ENCODE peak calls at places on chromosomes 2 and 18, in six cellular contexts. One of them, this sample, is unnamed.

GRCh38 chr2:199979841-199980628 is 24.7 kb downstream of the MAIP1 start:
- DNase-seq in SK-N-DZ: peak; percentile 70
- DNase-seq in ACHN: peak; percentile 79
- DNase-seq in GDM1: peak; percentile 22
- DNase-seq in colonic mucosa: peak; percentile 90
- DNase-seq in NCI-H1417 treated with DMSO at 0.1 percent for 48 hours: no peak
- DNase-seq in this sample: peak; percentile 65

GRCh38 chr2:233853353-233853752 is 982 bp downstream of the HJURP start:
- DNase-seq in SK-N-DZ: no peak
- DNase-seq in ACHN: no peak
- DNase-seq in GDM1: no peak
- DNase-seq in colonic mucosa: peak; percentile 35
- DNase-seq in NCI-H1417 treated with DMSO at 0.1 percent for 48 hours: no peak
- DNase-seq in this sample: no peak

GRCh38 chr2:48479923-48480322 is 50.0 kb upstream of the STON1 start:
- DNase-seq in SK-N-DZ: no peak
- DNase-seq in ACHN: no peak
- DNase-seq in GDM1: no peak
- DNase-seq in colonic mucosa: no peak
- DNase-seq in NCI-H1417 treated with DMSO at 0.1 percent for 48 hours: no peak
- DNase-seq in this sample: no peak

GRCh38 chr2:30470426-30470825 is 23.4 kb downstream of the LCLAT1 start:
- DNase-seq in SK-N-DZ: no peak
- DNase-seq in ACHN: no peak
- DNase-seq in GDM1: no peak
- DNase-seq in colonic mucosa: no peak
- DNase-seq in NCI-H1417 treated with DMSO at 0.1 percent for 48 hours: no peak
- DNase-seq in this sample: no peak

GRCh38 chr2:105775809-105776559 is 31.3 kb downstream of the NCK2 start:
- DNase-seq in SK-N-DZ: no peak
- DNase-seq in ACHN: no peak
- DNase-seq in GDM1: no peak
- DNase-seq in colonic mucosa: no peak
- DNase-seq in NCI-H1417 treated with DMSO at 0.1 percent for 48 hours: no peak
- DNase-seq in this sample: no peak

GRCh38 chr2:34110392-34110791 is 511.3 kb upstream of the FAM98A start:
- DNase-seq in SK-N-DZ: no peak
- DNase-seq in ACHN: no peak
- DNase-seq in GDM1: no peak
- DNase-seq in colonic mucosa: no peak
- DNase-seq in NCI-H1417 treated with DMSO at 0.1 percent for 48 hours: no peak
- DNase-seq in this sample: no peak

GRCh38 chr2:213021971-213022899 is 129.2 kb downstream of the IKZF2 start:
- DNase-seq in SK-N-DZ: no peak
- DNase-seq in ACHN: peak; percentile 18
- DNase-seq in GDM1: no peak
- DNase-seq in colonic mucosa: no peak
- DNase-seq in NCI-H1417 treated with DMSO at 0.1 percent for 48 hours: no peak
- DNase-seq in this sample: peak; percentile 47

GRCh38 chr2:38030590-38031326 is 45.2 kb downstream of the CYP1B1 start:
- DNase-seq in SK-N-DZ: no peak
- DNase-seq in ACHN: no peak
- DNase-seq in GDM1: no peak
- DNase-seq in colonic mucosa: no peak
- DNase-seq in NCI-H1417 treated with DMSO at 0.1 percent for 48 hours: no peak
- DNase-seq in this sample: no peak

GRCh38 chr2:239805043-239805329 is 220.2 kb downstream of the NDUFA10 start:
- DNase-seq in SK-N-DZ: no peak
- DNase-seq in ACHN: no peak
- DNase-seq in GDM1: no peak
- DNase-seq in colonic mucosa: no peak
- DNase-seq in NCI-H1417 treated with DMSO at 0.1 percent for 48 hours: no peak
- DNase-seq in this sample: peak; percentile 33

GRCh38 chr18:28161608-28162599 is 15.0 kb downstream of the CDH2 start:
- DNase-seq in SK-N-DZ: no peak
- DNase-seq in ACHN: peak; percentile 72
- DNase-seq in GDM1: no peak
- DNase-seq in colonic mucosa: no peak
- DNase-seq in NCI-H1417 treated with DMSO at 0.1 percent for 48 hours: no peak
- DNase-seq in this sample: no peak

GRCh38 chr2:73870084-73870483 is 22.7 kb upstream of the ACTG2 start:
- DNase-seq in SK-N-DZ: no peak
- DNase-seq in ACHN: no peak
- DNase-seq in GDM1: no peak
- DNase-seq in colonic mucosa: peak; percentile 50
- DNase-seq in NCI-H1417 treated with DMSO at 0.1 percent for 48 hours: no peak
- DNase-seq in this sample: peak; percentile 48

GRCh38 chr18:12155996-12156395 is 62.4 kb downstream of the ANKRD62 start:
- DNase-seq in SK-N-DZ: no peak
- DNase-seq in ACHN: no peak
- DNase-seq in GDM1: no peak
- DNase-seq in colonic mucosa: no peak
- DNase-seq in NCI-H1417 treated with DMSO at 0.1 percent for 48 hours: no peak
- DNase-seq in this sample: no peak

GRCh38 chr2:66434679-66435548 is at the start of gene MEIS1:
- DNase-seq in SK-N-DZ: peak; percentile 99
- DNase-seq in ACHN: peak; percentile 89
- DNase-seq in GDM1: peak; percentile 92
- DNase-seq in colonic mucosa: peak; percentile 87
- DNase-seq in NCI-H1417 treated with DMSO at 0.1 percent for 48 hours: peak; percentile 95
- DNase-seq in this sample: peak; percentile 89

GRCh38 chr2:12715878-12716249 is 872 bp upstream of the TRIB2 start:
- DNase-seq in SK-N-DZ: peak; percentile 81
- DNase-seq in ACHN: peak; percentile 76
- DNase-seq in GDM1: peak; percentile 20
- DNase-seq in colonic mucosa: peak; percentile 78
- DNase-seq in NCI-H1417 treated with DMSO at 0.1 percent for 48 hours: peak; percentile 45
- DNase-seq in this sample: peak; percentile 59

GRCh38 chr2:158191076-158191566 is 89.4 kb downstream of the UPP2 start:
- DNase-seq in SK-N-DZ: no peak
- DNase-seq in ACHN: peak; percentile 30
- DNase-seq in GDM1: no peak
- DNase-seq in colonic mucosa: no peak
- DNase-seq in NCI-H1417 treated with DMSO at 0.1 percent for 48 hours: no peak
- DNase-seq in this sample: peak; percentile 53

GRCh38 chr2:66925128-66925527 is 472.0 kb upstream of the ETAA1 start:
- DNase-seq in SK-N-DZ: no peak
- DNase-seq in ACHN: no peak
- DNase-seq in GDM1: no peak
- DNase-seq in colonic mucosa: no peak
- DNase-seq in NCI-H1417 treated with DMSO at 0.1 percent for 48 hours: no peak
- DNase-seq in this sample: no peak

GRCh38 chr2:213004197-213004821 is 147.1 kb downstream of the IKZF2 start:
- DNase-seq in SK-N-DZ: no peak
- DNase-seq in ACHN: no peak
- DNase-seq in GDM1: no peak
- DNase-seq in colonic mucosa: no peak
- DNase-seq in NCI-H1417 treated with DMSO at 0.1 percent for 48 hours: no peak
- DNase-seq in this sample: no peak

GRCh38 chr2:149332364-149332763 is 2.0 kb downstream of the LYPD6 start:
- DNase-seq in SK-N-DZ: no peak
- DNase-seq in ACHN: no peak
- DNase-seq in GDM1: no peak
- DNase-seq in colonic mucosa: no peak
- DNase-seq in NCI-H1417 treated with DMSO at 0.1 percent for 48 hours: no peak
- DNase-seq in this sample: no peak

GRCh38 chr2:226184540-226184939 is 615.1 kb downstream of the IRS1 start:
- DNase-seq in SK-N-DZ: no peak
- DNase-seq in ACHN: no peak
- DNase-seq in GDM1: no peak
- DNase-seq in colonic mucosa: no peak
- DNase-seq in NCI-H1417 treated with DMSO at 0.1 percent for 48 hours: no peak
- DNase-seq in this sample: no peak

This sample was measured in SJSA1.